ENCODE peak calls at places on chromosomes 2 and 18, in six cellular contexts. C is stomach, A is GM13976, T is OCI-LY7, K is endothelial cell, S is GM12865. V is an unnamed sample.

GRCh38 chr18:11393486-11393885 is 215.9 kb upstream of the SLC35G4 start:
- DNase-seq in S (no peak), K (no peak), C (no peak), T (no peak), A (no peak), V (no peak)

GRCh38 chr2:59787095-59787494 is 766.4 kb downstream of the BCL11A start:
- DNase-seq in C (no peak), S (no peak), T (no peak), A (no peak), K (no peak), V (no peak)

GRCh38 chr2:33378551-33379220 is 97.8 kb upstream of the RASGRP3 start:
- DNase-seq in A (no peak), S (no peak), T (no peak), K (no peak), C (no peak), V (no peak)

GRCh38 chr2:136185991-136186771 is 68.2 kb upstream of the CXCR4 start:
- DNase-seq in T (no peak), C (no peak), S (no peak), A (no peak), K (no peak), V (no peak)

GRCh38 chr2:241859436-241860183 is 916 bp upstream of the PDCD1 start:
- DNase-seq in C (no peak), S (peak), K (peak), A (peak), T (no peak), V (peak)

GRCh38 chr2:188776634-188777033 is 197.5 kb upstream of the COL3A1 start:
- DNase-seq in T (no peak), S (no peak), C (no peak), K (no peak), A (no peak), V (no peak)

GRCh38 chr2:160225722-160226121 is 25.6 kb upstream of the ITGB6 start:
- DNase-seq in S (no peak), C (peak), K (no peak), T (no peak), A (no peak), V (no peak)

GRCh38 chr2:172083725-172084483 is 1.4 kb upstream of the DLX1 start:
- DNase-seq in K (no peak), T (no peak), A (peak), C (no peak), S (no peak), V (peak)

GRCh38 chr18:63477972-63478371 is 1.2 kb downstream of the SERPINB5 start:
- DNase-seq in K (no peak), A (no peak), C (no peak), S (no peak), T (no peak), V (no peak)

GRCh38 chr2:218822622-218823021 is 9.0 kb downstream of the PRKAG3 start:
- DNase-seq in K (no peak), A (no peak), S (no peak), T (no peak), C (no peak), V (no peak)

GRCh38 chr2:88190808-88191721 is 20.9 kb downstream of the THNSL2 start:
- DNase-seq in S (peak), A (peak), T (peak), C (no peak), K (peak), V (peak)

GRCh38 chr2:8821276-8822217 is 15.9 kb downstream of the KIDINS220 start:
- DNase-seq in S (no peak), A (no peak), K (no peak), C (no peak), T (no peak), V (no peak)

GRCh38 chr2:56613917-56614316 is 430.1 kb downstream of the CCDC85A start:
- DNase-seq in S (no peak), K (no peak), A (no peak), C (no peak), T (no peak), V (no peak)

GRCh38 chr18:22164337-22165048 is 4.9 kb upstream of the GATA6 start:
- DNase-seq in T (no peak), K (no peak), C (peak), S (no peak), A (no peak), V (no peak)

GRCh38 chr18:58186258-58186948 is 142.4 kb downstream of the NEDD4L start:
- DNase-seq in K (no peak), C (peak), T (no peak), A (no peak), S (no peak), V (no peak)

GRCh38 chr2:85754313-85755095 is 713 bp downstream of the ATOH8 start:
- DNase-seq in C (peak), S (peak), A (peak), T (no peak), K (peak), V (peak)

GRCh38 chr2:157246212-157247067 is 11.1 kb upstream of the GALNT5 start:
- DNase-seq in S (peak), K (no peak), A (peak), C (no peak), T (no peak), V (peak)

GRCh38 chr2:239193925-239194687 is 206.7 kb downstream of the HDAC4 start:
- DNase-seq in C (peak), K (no peak), S (no peak), T (no peak), A (no peak), V (no peak)

GRCh38 chr2:215498411-215498810 is 62.5 kb upstream of the FN1 start:
- DNase-seq in T (no peak), S (no peak), A (no peak), K (no peak), C (peak), V (no peak)

GRCh38 chr2:104468846-104469245 is 385.1 kb upstream of the POU3F3 start:
- DNase-seq in C (no peak), K (no peak), T (no peak), A (no peak), S (no peak), V (no peak)

GRCh38 chr2:10981941-10982381 is 70.2 kb downstream of the KCNF1 start:
- DNase-seq in A (no peak), T (no peak), C (no peak), S (no peak), K (no peak), V (no peak)

GRCh38 chr2:178072383-178073301 is at the start of gene PDE11A:
- DNase-seq in K (peak), S (peak), A (peak), C (peak), T (no peak), V (peak)

GRCh38 chr2:241692448-241692847 is 5.8 kb upstream of the DTYMK start:
- DNase-seq in C (no peak), T (no peak), K (no peak), S (no peak), A (no peak), V (no peak)

GRCh38 chr2:82728090-82728489 is 1731.0 kb downstream of the SUCLG1 start:
- DNase-seq in A (no peak), T (no peak), C (no peak), K (no peak), S (no peak), V (no peak)

GRCh38 chr2:58042486-58042970 is 4.1 kb upstream of the VRK2 start:
- DNase-seq in A (no peak), C (no peak), S (peak), T (no peak), K (no peak), V (no peak)

GRCh38 chr2:218375212-218375611 is 6.9 kb upstream of the SLC11A1 start:
- DNase-seq in S (no peak), K (no peak), C (no peak), A (no peak), T (no peak), V (no peak)

GRCh38 chr2:181371782-181372292 is 85.3 kb upstream of the ITGA4 start:
- DNase-seq in A (no peak), S (peak), C (no peak), K (no peak), T (peak), V (no peak)

GRCh38 chr2:98669675-98670074 is 61.3 kb downstream of the MGAT4A start:
- DNase-seq in C (no peak), A (no peak), T (no peak), S (no peak), K (no peak), V (no peak)

GRCh38 chr2:28160986-28161425 is 231.7 kb upstream of the FOSL2 start:
- DNase-seq in T (no peak), A (no peak), C (no peak), S (no peak), K (no peak), V (no peak)

GRCh38 chr2:163673522-163673921 is 62.3 kb downstream of the FIGN start:
- DNase-seq in K (no peak), T (no peak), S (no peak), A (no peak), C (no peak), V (no peak)

GRCh38 chr2:230416061-230416721 is at the start of gene SP100:
- DNase-seq in A (peak), C (peak), T (peak), K (no peak), S (peak), V (peak)

GRCh38 chr2:214104219-214104618 is 306.6 kb upstream of the VWC2L start:
- DNase-seq in C (no peak), S (no peak), K (no peak), A (no peak), T (no peak), V (no peak)

GRCh38 chr2:70460333-70460732 is 93.3 kb downstream of the TGFA start:
- DNase-seq in T (no peak), A (no peak), K (no peak), C (no peak), S (no peak), V (no peak)

GRCh38 chr2:205148756-205149155 is 533.5 kb upstream of the NRP2 start:
- DNase-seq in S (no peak), A (no peak), K (no peak), T (no peak), C (no peak), V (no peak)

GRCh38 chr18:79513381-79514081 is 117.8 kb downstream of the NFATC1 start:
- DNase-seq in C (peak), K (peak), S (no peak), T (no peak), A (no peak), V (no peak)

GRCh38 chr2:120134263-120134662 is 88.9 kb downstream of the TMEM185B start:
- DNase-seq in A (no peak), K (no peak), S (no peak), C (no peak), T (no peak), V (no peak)

GRCh38 chr2:27152102-27152795 is 3.4 kb downstream of the TCF23 start:
- DNase-seq in K (no peak), S (no peak), T (no peak), A (no peak), C (no peak), V (no peak)
- TF ChIP-seq CTCF in K (no peak), S (no peak), T (no peak), A (no peak), C (no peak), V (no peak)

DNA sequence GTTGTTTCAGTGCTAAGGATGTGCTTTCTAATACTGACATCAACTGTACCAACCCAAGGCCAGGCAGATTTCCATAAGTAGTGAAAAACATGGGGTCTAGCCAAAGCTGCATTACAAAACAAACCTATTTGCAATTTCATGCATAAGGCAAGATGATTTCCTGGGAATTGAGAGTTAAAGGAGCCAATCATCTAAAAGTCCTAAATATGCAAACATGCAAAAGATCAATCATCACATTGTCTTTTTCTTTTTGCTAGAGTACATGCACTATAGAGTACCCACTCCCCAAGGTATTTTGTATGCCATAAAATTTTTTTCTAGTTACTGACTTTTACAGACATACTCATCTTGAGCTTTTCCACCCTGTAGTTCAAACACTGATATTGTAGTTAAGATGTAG is 22.5 kb downstream of the HNRNPLL start:
- DNase-seq in T (no peak), A (no peak), C (no peak), S (no peak), K (no peak), V (no peak)
- TF ChIP-seq CTCF in T (no peak), A (no peak), C (no peak), S (no peak), K (no peak), V (no peak)

DNA sequence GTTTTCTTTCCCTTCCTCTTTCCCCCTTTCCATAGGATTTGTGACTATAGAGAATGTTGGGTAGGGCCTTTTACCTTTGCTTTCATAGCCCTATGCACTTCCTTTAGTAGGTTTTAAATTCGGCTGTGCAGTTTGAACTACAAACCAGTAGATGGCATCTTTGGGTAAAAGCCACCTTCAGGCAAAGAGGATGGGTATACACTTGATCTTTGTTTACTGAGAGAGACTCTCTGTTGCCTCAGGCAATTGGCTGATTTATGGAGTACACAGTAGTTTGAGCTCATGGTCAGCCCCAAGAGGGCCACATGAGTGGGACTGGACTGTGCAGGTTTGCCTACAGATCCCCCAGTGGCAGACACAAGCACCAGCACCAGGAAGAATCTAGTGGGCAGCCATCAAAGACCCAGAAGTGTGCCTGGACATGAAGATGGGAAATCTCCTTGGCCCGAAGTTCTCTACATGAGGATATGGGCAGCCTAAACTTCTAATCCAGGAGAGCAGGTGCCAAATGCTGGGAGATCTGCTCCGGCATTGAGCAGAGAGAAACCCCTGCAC is 1304.3 kb upstream of the DDX18 start:
- DNase-seq in K (peak), T (peak), C (no peak), S (peak), A (peak), V (peak)
- TF ChIP-seq CTCF in K (peak), T (peak), C (no peak), S (peak), A (no peak), V (no peak)

GRCh38 chr2:184599054-184599874 is 935 bp downstream of the ZNF804A start:
- DNase-seq in A (peak), T (peak), K (no peak), S (no peak), C (no peak), V (peak)

GRCh38 chr2:184597996-184598312 is 375 bp upstream of the ZNF804A start:
- DNase-seq in C (no peak), K (no peak), A (no peak), T (no peak), S (no peak), V (no peak)

GRCh38 chr2:184598313-184599053 is at the start of gene ZNF804A:
- DNase-seq in K (peak), C (peak), T (peak), S (peak), A (peak), V (peak)

GRCh38 chr2:184597571-184597980 is 753 bp upstream of the ZNF804A start:
- DNase-seq in A (peak), T (peak), K (peak), S (peak), C (no peak), V (peak)

GRCh38 chr2:184596819-184597411 is 1.4 kb upstream of the ZNF804A start:
- DNase-seq in A (no peak), S (no peak), C (no peak), K (no peak), T (peak), V (peak)
- TF ChIP-seq CTCF in A (no peak), S (no peak), C (no peak), K (no peak), T (peak), V (no peak)

GRCh38 chr2:46555646-46556205 is 76.4 kb downstream of the TMEM247 start:
- DNase-seq in A (no peak), K (no peak), S (no peak), C (no peak), T (no peak), V (no peak)

GRCh38 chr2:46554381-46554780 is 75.0 kb downstream of the TMEM247 start:
- DNase-seq in C (no peak), K (no peak), A (no peak), T (no peak), S (no peak), V (no peak)

GRCh38 chr2:46552528-46552927 is 73.2 kb downstream of the TMEM247 start:
- DNase-seq in A (no peak), S (no peak), K (no peak), C (no peak), T (no peak), V (no peak)

GRCh38 chr2:46557788-46558187 is 78.4 kb downstream of the TMEM247 start:
- DNase-seq in C (no peak), K (no peak), A (no peak), S (peak), T (no peak), V (no peak)

DNA sequence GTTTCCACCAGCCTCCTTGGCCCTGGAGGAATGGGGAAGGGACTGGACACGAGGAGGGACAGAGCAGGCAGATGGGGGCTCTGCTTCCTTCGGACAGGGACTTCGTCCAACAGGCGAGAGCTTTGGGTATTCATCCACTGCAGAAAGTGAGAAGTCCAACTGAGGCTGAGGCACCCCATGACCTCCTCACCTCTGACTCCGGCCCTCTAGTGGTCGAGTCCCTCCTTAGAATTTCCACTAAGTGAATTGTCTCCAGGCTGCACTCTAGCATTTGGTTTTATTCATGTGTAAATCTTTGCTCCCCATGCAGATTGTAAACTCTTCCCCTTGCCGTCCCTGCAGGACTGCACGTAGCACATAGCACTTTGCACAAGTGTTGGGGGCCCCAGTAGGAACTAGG is 75.6 kb downstream of the TMEM247 start:
- DNase-seq in A (no peak), K (peak), C (no peak), S (no peak), T (peak), V (no peak)
- TF ChIP-seq CTCF in A (no peak), K (peak), C (no peak), S (peak), T (peak), V (no peak)

GRCh38 chr2:73403237-73403636 is 17.6 kb downstream of the ALMS1 start:
- DNase-seq in T (no peak), K (no peak), C (no peak), S (no peak), A (no peak), V (no peak)
- TF ChIP-seq CTCF in T (no peak), K (no peak), C (no peak), S (no peak), A (no peak), V (no peak)

GRCh38 chr18:62324917-62325805 is at the start of gene TNFRSF11A:
- DNase-seq in K (peak), C (peak), S (peak), A (peak), T (no peak), V (peak)
- TF ChIP-seq CTCF in K (peak), C (no peak), S (peak), A (peak), T (no peak), V (peak)

GRCh38 chr2:19686439-19686838 is 215.3 kb downstream of the TTC32 start:
- DNase-seq in S (no peak), A (no peak), K (no peak), T (no peak), C (no peak), V (no peak)

GRCh38 chr2:19688059-19688458 is 213.7 kb downstream of the TTC32 start:
- DNase-seq in T (no peak), C (no peak), S (no peak), A (no peak), K (no peak), V (no peak)

GRCh38 chr2:19684516-19684915 is 217.3 kb downstream of the TTC32 start:
- DNase-seq in T (no peak), K (no peak), S (no peak), C (no peak), A (no peak), V (no peak)

GRCh38 chr2:19687260-19687659 is 214.5 kb downstream of the TTC32 start:
- DNase-seq in K (no peak), C (no peak), T (no peak), A (no peak), S (no peak), V (no peak)

GRCh38 chr2:19685713-19686112 is 216.1 kb downstream of the TTC32 start:
- DNase-seq in K (no peak), C (no peak), T (no peak), A (no peak), S (no peak), V (no peak)
- TF ChIP-seq CTCF in K (no peak), C (no peak), T (no peak), A (no peak), S (no peak), V (no peak)